ENCODE peak calls at places on chromosomes 5 and 9, in six cellular contexts. I, N, Z, G, T and Q are unnamed samples. For H3K36me3, the result is how much of the 10 kb centered on the place peaks cover.

GRCh38 chr5:139383993-139384590 is 995 bp upstream of the SLC23A1 start:
- DNase-seq in I (no peak), N (no peak), Z (no peak), G (no peak), T (no peak), Q (no peak)

GRCh38 chr9:93677641-93678136 is 101.3 kb downstream of the PHF2 start:
- DNase-seq in I (no peak), N (no peak), Z (peak), G (no peak), T (no peak), Q (peak)

GRCh38 chr9:138074516-138074915 is 196.9 kb downstream of the CACNA1B start:
- DNase-seq in I (no peak), N (no peak), Z (no peak), G (no peak), T (no peak), Q (peak)

GRCh38 chr9:95381243-95381642 is 63.7 kb upstream of the FANCC start:
- DNase-seq in I (peak), N (no peak), Z (no peak), G (no peak), T (no peak), Q (no peak)

GRCh38 chr5:145925353-145925752 is 11.0 kb upstream of the SH3RF2 start:
- DNase-seq in I (peak), N (no peak), Z (no peak), G (no peak), T (no peak), Q (no peak)

GRCh38 chr5:9894571-9895304 is 264.6 kb upstream of the TAS2R1 start:
- DNase-seq in I (peak), N (no peak), Z (no peak), G (no peak), T (no peak), Q (no peak)

GRCh38 chr9:130036099-130036498 is 6.9 kb downstream of the FNBP1 start:
- DNase-seq in I (peak), N (no peak), Z (no peak), G (no peak), T (no peak), Q (no peak)

GRCh38 chr9:93302586-93303257 is 118.8 kb downstream of the WNK2 start:
- DNase-seq in I (peak), N (peak), Z (no peak), G (peak), T (no peak), Q (no peak)

GRCh38 chr5:3218916-3219650 is 376.5 kb upstream of the IRX1 start:
- DNase-seq in I (no peak), N (no peak), Z (no peak), G (no peak), T (no peak), Q (peak)

GRCh38 chr5:54090495-54091084 is 219.8 kb downstream of the ARL15 start:
- DNase-seq in I (peak), N (no peak), Z (no peak), G (no peak), T (no peak), Q (no peak)

GRCh38 chr9:136808075-136808780 is 480 bp downstream of the RABL6 start:
- DNase-seq in I (no peak), N (peak), Z (peak), G (no peak), T (no peak), Q (no peak)

GRCh38 chr9:31847963-31848362 is 536.5 kb upstream of the ACO1 start:
- DNase-seq in I (no peak), N (no peak), Z (no peak), G (no peak), T (no peak), Q (no peak)

GRCh38 chr5:123089971-123090640 is 1.1 kb downstream of the PRDM6 start:
- DNase-seq in I (no peak), N (peak), Z (peak), G (no peak), T (no peak), Q (no peak)

GRCh38 chr9:94772654-94773303 is 46.3 kb downstream of the AOPEP start:
- DNase-seq in I (no peak), N (no peak), Z (no peak), G (no peak), T (no peak), Q (no peak)

GRCh38 chr5:43497311-43498104 is 13.8 kb upstream of the TMEM267 start:
- DNase-seq in I (no peak), N (no peak), Z (no peak), G (no peak), T (no peak), Q (no peak)
- H3K36me3 ChIP-seq in I (under half), N (under half), Z (under half), G (under half), T (under half), Q (under half)

GRCh38 chr9:101711330-101711941 is 27.0 kb downstream of the GRIN3A start:
- DNase-seq in I (peak), N (no peak), Z (no peak), G (no peak), T (no peak), Q (no peak)
- TF ChIP-seq CTCF in I (peak), N (peak), Z (peak), G (peak), T (no peak), Q (peak)

DNA sequence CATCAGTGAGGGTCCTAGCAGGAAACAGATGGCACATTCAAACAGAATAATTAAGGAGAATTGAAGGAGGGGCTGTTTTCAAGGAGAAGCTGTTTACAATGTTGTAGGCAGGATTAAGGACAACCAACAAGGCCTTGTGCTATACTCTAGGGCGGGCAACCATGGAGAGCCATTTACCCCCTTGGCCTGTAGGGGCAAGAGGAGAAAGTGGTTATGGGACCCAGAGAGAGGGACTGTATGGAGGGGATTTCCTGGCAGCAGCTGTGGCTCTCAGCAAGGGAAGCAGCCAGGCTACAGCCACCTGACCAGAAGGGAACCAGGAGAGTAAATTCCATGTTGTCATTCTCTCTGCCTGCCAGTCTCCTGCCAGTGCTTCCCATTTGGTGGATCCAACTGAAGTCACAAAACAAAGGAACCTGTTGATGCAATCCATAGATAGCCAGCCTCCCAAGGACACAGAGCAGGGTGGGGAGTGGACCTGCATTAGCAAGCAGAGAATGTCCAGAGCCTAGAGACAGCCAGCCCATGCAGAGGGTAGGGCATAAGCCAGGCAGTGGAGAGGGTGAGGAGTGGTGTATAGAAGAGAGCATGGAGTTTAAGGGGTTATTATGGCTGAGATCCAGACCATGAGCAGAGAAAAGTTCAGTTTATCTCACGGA is 38.3 kb downstream of the PAPPA start:
- DNase-seq in I (no peak), N (no peak), Z (no peak), G (no peak), T (no peak), Q (no peak)
- H3K36me3 ChIP-seq in I (under half), N (under half), Z (under half), G (under half), T (under half), Q (under half)

DNA sequence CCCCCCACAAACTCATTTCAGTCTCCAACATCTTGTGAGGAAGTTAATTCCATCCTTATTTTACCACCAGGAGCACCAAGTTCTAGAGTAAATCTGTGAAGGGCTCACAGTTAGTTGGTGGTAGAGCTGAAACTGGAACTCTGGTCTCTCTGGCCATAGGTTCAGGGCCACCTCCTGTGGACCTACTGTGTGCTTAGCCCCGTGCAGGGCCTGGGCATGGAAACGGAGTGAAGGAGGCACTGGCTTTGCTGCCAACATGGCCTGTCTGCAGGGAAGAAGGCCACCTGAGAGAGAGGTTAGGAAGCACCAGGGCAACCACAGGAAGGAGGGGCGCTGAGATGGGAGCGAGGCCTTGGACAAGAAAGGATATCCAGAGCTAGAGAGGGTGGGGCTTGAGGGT is 16.1 kb upstream of the DAB2IP start:
- DNase-seq in I (no peak), N (no peak), Z (no peak), G (no peak), T (no peak), Q (peak)
- TF ChIP-seq CTCF in I (no peak), N (no peak), Z (no peak), G (peak), T (no peak), Q (no peak)

GRCh38 chr5:142110046-142110531 is 1.5 kb downstream of the NDFIP1 start:
- DNase-seq in I (peak), N (no peak), Z (no peak), G (no peak), T (no peak), Q (no peak)
- H3K36me3 ChIP-seq in I (under half), N (under half), Z (under half), G (under half), T (under half), Q (under half)

DNA sequence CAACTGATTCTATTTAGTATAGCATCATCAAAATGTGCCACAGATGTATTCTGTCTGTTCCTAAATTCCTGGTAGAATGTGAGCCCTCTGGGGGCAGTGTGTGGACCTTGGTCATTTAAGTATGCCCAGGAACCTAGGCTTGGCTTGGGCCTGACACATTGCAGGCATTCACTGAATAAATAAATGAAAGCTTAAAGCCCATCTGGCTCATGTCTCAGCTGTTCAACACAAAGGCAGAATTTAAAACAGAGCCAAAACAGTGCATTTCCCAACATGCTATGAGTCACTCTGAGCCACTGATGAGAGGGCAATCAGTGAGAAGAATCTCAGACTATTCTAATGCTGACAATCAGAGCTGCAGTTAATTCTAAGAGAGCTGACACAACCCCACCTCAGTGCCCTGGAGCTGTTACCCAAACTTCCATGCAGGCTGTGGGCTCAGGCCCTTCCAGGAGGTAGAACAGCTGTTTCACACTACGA is 8.1 kb downstream of the FAM193B start:
- DNase-seq in I (peak), N (no peak), Z (no peak), G (peak), T (peak), Q (peak)
- TF ChIP-seq CTCF in I (peak), N (no peak), Z (no peak), G (peak), T (no peak), Q (no peak)

DNA sequence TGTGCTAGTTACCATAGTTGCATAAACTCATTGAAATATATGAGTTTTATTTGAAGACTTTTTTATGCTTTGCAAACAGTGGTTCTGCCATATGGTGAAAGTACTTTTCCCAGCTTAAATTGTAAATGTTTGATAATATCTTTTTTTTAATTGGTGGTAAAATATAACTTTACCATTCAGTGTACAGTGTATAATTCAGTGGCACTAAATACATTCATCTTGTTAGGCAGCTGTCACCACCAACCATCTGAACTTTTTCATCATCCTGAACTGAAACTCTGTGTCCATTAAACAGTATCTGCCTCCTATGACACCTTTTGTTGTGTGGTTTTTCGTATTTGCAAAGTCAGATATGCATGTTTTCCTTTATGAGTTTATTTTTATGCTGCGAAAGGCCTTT is 45.1 kb downstream of the FBXO38 start:
- DNase-seq in I (no peak), N (no peak), Z (no peak), G (no peak), T (no peak), Q (no peak)
- H3K36me3 ChIP-seq in I (under half), N (half or more), Z (half or more), G (under half), T (under half), Q (under half)

GRCh38 chr9:134474058-134474370 is 147.8 kb downstream of the RXRA start:
- DNase-seq in I (no peak), N (no peak), Z (peak), G (no peak), T (no peak), Q (peak)
- TF ChIP-seq CTCF in I (no peak), N (no peak), Z (no peak), G (no peak), T (no peak), Q (no peak)

GRCh38 chr9:110065527-110065926 is 142.4 kb downstream of the C9orf152 start:
- DNase-seq in I (no peak), N (no peak), Z (no peak), G (no peak), T (no peak), Q (no peak)

GRCh38 chr9:110068212-110068611 is 139.7 kb downstream of the C9orf152 start:
- DNase-seq in I (no peak), N (no peak), Z (no peak), G (no peak), T (no peak), Q (no peak)

GRCh38 chr9:110069326-110070248 is 138.4 kb downstream of the C9orf152 start:
- DNase-seq in I (peak), N (no peak), Z (no peak), G (peak), T (peak), Q (peak)

GRCh38 chr9:110064721-110065252 is 143.2 kb downstream of the C9orf152 start:
- DNase-seq in I (no peak), N (no peak), Z (peak), G (no peak), T (no peak), Q (no peak)

DNA sequence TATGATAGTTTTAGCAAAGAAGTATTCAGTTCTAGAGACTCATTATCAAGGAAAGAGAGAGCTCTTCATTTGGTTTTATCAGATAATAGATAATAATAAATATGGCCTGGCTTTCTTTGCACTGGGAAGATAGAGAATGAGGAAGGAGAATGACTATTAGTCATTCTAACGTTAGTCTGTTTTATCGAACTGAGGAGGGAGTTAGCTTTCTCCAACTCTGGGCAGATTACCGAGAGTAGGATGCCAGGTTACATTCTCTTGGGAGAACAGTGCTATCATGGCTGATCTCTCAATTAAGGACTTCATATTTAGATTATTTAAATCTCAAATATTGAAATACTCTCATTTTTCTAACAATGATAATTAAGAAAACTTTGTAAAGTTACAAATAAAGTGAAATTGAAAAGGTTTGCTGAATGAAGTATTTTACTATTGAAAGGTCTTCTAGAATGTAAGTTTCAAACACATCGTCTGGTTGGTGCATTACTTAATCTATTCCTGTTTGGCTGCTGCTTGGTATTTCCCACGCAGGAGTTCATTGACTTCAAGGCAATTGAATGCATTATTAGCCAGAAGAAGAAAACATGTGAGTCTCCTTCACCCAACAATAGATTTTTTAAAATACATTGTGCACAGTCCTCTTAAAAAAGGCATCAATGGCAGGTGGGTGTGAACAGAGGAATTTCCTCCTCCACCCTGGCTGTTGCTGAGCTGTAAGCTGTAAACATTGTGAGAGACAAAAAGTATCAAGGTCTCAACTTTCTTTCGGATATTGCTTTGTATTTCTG is 140.8 kb downstream of the C9orf152 start:
- DNase-seq in I (no peak), N (no peak), Z (no peak), G (no peak), T (no peak), Q (no peak)
- H3K36me3 ChIP-seq in I (under half), N (under half), Z (under half), G (under half), T (under half), Q (under half)

DNA sequence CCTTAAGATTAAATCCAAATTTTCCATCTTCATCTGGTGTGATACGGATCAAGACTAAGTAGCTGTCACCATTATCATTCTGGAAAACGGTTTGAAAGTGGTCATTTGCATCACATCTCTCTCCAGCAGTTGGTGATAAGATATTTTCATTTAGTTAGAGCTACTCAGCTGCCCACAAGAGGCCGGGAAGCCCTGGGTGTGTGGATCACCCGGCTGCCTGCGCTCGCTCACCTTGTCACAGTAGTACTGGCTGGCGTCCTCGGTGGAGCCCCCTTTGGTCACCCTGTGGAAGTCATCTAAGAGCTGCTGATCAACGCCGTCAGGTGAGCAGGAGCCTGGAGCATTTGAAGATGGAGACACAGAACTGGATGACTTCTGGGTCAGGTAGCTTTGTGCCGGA is 88.1 kb downstream of the PTPN3 start:
- DNase-seq in I (no peak), N (no peak), Z (no peak), G (no peak), T (no peak), Q (no peak)
- TF ChIP-seq CTCF in I (peak), N (no peak), Z (no peak), G (peak), T (no peak), Q (no peak)